ENCODE peak calls at places on chromosomes 5 and 9, in six cellular contexts. M is hepatocyte, B is WERI-Rb-1, W is A549, T is kidney, D is OCI-LY7. P is an unnamed sample.

GRCh38 chr9:117314021-117314420 is 100.8 kb downstream of the ASTN2 start:
- DNase-seq in M (no peak), B (no peak), W (no peak), T (no peak), D (no peak), P (no peak)

GRCh38 chr5:172902497-172903472 is 56.4 kb upstream of the RPL26L1 start:
- DNase-seq in M (peak; percentile 89), B (peak; percentile 74), W (peak; percentile 82), T (peak; percentile 94), D (peak; percentile 19), P (peak; percentile 94)

GRCh38 chr5:32538031-32538547 is 47.3 kb upstream of the SUB1 start:
- DNase-seq in M (no peak), B (no peak), W (no peak), T (no peak), D (peak; percentile 76), P (no peak)

GRCh38 chr9:123324767-123325183 is 31.2 kb upstream of the CRB2 start:
- DNase-seq in M (no peak), B (no peak), W (no peak), T (no peak), D (no peak), P (no peak)

GRCh38 chr9:135524130-135524861 is 3.1 kb downstream of the LCN1 start:
- DNase-seq in M (no peak), B (no peak), W (no peak), T (no peak), D (no peak), P (no peak)

GRCh38 chr5:174563899-174564298 is 160.5 kb upstream of the MSX2 start:
- DNase-seq in M (no peak), B (no peak), W (no peak), T (no peak), D (no peak), P (no peak)

GRCh38 chr9:89278997-89279739 is 31.8 kb upstream of the CKS2 start:
- DNase-seq in M (peak; percentile 77), B (no peak), W (peak; percentile 41), T (no peak), D (peak; percentile 65), P (peak; percentile 21)

GRCh38 chr9:112157961-112158360 is 17.1 kb downstream of the SUSD1 start:
- DNase-seq in M (no peak), B (no peak), W (no peak), T (no peak), D (no peak), P (no peak)

GRCh38 chr5:8864053-8864452 is 681.8 kb downstream of the SEMA5A start:
- DNase-seq in M (no peak), B (peak; percentile 62), W (no peak), T (no peak), D (peak; percentile 47), P (no peak)

GRCh38 chr9:21690561-21690960 is 111.9 kb upstream of the MTAP start:
- DNase-seq in M (no peak), B (no peak), W (no peak), T (no peak), D (no peak), P (no peak)

GRCh38 chr9:4305586-4305985 is 5.7 kb upstream of the GLIS3 start:
- DNase-seq in M (no peak), B (no peak), W (no peak), T (no peak), D (no peak), P (no peak)

GRCh38 chr5:135129307-135129706 is 95.3 kb upstream of the PITX1 start:
- DNase-seq in M (no peak), B (no peak), W (no peak), T (peak; percentile 45), D (peak; percentile 24), P (no peak)

GRCh38 chr9:27548055-27548741 is 18.6 kb upstream of the MOB3B start:
- DNase-seq in M (peak; percentile 69), B (no peak), W (no peak), T (no peak), D (peak; percentile 18), P (no peak)

GRCh38 chr5:9194509-9194908 is 351.4 kb downstream of the SEMA5A start:
- DNase-seq in M (no peak), B (no peak), W (no peak), T (no peak), D (no peak), P (no peak)

GRCh38 chr9:130745829-130746228 is 52.2 kb downstream of the EXOSC2 start:
- DNase-seq in M (no peak), B (no peak), W (no peak), T (no peak), D (no peak), P (no peak)

GRCh38 chr5:172438304-172438652 is 16.0 kb downstream of the SH3PXD2B start:
- DNase-seq in M (no peak), B (no peak), W (no peak), T (peak; percentile 54), D (no peak), P (no peak)

DNA sequence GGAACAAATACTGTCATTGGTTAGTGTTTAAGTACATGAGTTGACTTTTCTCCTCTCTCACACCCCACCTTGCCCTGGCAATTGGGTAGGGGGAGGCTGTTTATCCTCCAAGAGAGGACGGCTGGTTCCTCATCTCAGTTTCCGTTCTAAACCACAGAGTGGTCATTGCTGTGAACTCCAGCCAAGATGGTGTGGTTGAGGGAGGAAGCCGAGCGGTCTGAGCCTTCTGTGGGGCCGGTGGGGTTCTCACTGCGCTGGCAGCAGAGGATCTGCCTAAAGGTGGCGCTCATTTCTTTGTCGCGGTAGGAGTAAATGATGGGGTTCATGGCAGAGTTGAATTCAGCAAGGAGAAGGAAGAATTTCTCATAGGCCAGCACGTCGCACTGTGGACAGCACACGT is 163.0 kb downstream of the LPAR1 start:
- DNase-seq in M (no peak), B (peak; percentile 11), W (no peak), T (no peak), D (no peak), P (no peak)
- TF ChIP-seq CTCF in M (no peak), B (peak; percentile 52), W (no peak), T (no peak), D (peak; percentile 49), P (no peak)

GRCh38 chr5:85484982-85485574 is 1100.4 kb upstream of the EDIL3 start:
- DNase-seq in M (no peak), B (no peak), W (no peak), T (no peak), D (peak; percentile 23), P (no peak)

GRCh38 chr5:85488295-85488694 is 1103.6 kb upstream of the EDIL3 start:
- DNase-seq in M (no peak), B (no peak), W (no peak), T (no peak), D (no peak), P (no peak)
- H3K9me3 ChIP-seq in M (no peaks in the 10 kb centered on the region), B (peaks cover 10% of the 10 kb centered on the region), W (peaks cover 8% of the 10 kb centered on the region), T (peaks cover 3% of the 10 kb centered on the region), D (peaks cover 5% of the 10 kb centered on the region), P (no peaks in the 10 kb centered on the region)

DNA sequence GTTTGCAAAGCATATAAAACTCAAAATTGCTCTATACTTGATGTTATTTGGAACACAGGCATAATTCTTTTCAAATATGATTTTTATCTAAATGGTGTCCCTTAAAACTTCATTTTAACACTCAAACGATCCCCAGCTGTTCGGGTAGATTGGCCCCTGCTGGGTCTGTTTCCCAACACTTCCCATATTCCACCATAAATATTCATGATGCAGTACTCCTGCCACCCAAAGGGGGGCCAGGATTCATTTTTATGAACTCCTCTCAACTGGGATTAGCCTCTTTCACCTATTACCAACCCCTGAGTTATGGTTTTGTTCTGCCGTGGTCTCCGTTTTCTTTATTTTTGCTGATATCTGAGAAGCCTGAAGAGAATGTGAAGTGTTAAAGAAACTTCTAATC is 383.9 kb downstream of the DMRT2 start:
- DNase-seq in M (no peak), B (no peak), W (peak; percentile 10), T (no peak), D (no peak), P (no peak)
- TF ChIP-seq CTCF in M (no peak), B (peak; percentile 10), W (no peak), T (no peak), D (peak; percentile 33), P (no peak)

DNA sequence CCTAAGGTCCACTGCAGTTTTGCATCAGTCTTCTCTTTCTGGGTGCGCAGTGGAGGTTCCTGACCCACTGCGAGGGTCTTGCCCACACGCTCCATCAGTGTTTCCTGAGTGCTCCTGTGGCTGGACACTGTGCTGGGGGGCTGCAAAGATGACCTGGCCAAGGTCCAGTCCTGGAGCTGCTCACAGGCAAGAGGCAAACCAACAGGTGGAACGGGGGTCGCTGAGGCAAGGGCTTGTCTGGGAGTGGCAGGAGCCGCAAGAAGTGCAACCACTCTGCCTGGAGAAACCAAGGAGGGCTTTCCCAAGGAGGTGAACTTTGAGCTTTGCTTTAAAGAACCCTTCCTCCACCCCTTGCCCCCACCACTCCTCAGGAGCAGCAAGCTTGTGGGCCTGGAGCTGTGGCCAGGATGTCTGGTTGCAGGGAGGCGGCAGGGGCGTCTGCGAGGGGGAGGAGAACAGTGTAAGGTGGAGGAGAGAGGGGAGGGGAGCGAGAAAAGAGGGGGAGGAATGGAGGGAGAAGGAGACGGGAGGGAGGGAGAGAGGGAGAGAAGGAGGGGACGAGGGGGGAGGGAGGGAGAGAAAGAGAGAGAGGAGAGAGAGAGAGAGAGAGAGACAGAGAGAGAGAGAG is 444 bp upstream of the CPLX2 start:
- DNase-seq in M (no peak), B (peak; percentile 55), W (peak; percentile 46), T (no peak), D (no peak), P (no peak)
- H3K9me3 ChIP-seq in M (no peaks in the 10 kb centered on the region), B (no peaks in the 10 kb centered on the region), W (no peaks in the 10 kb centered on the region), T (no peaks in the 10 kb centered on the region), D (no peaks in the 10 kb centered on the region), P (peaks cover 6% of the 10 kb centered on the region)

DNA sequence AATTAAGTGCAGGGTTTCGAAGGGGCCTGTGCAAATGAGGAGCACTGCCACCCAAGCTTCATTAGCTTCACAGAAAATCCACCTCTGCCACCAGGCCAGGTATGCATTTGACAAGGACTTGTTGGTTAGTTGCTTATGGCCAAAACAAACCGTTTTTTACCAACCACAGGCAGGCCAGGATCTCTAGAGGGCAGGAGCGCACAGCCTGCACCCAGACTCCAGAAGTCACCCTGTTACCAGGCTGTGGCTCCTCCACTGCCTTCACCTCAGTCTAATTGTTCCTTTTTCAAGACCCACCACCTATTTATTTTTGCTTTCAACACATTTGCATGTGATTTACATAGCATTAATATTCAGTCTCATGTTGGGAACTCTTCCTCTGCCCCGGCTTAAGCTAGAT is 78.3 kb upstream of the HSPA9 start:
- DNase-seq in M (peak; percentile 46), B (peak; percentile 53), W (no peak), T (peak; percentile 7), D (no peak), P (no peak)
- TF ChIP-seq CTCF in M (peak; percentile 41), B (peak; percentile 77), W (peak; percentile 31), T (no peak), D (no peak), P (peak; percentile 36)

GRCh38 chr5:141398608-141399007 is 861 bp downstream of the PCDHGB5 start:
- DNase-seq in M (no peak), B (no peak), W (no peak), T (no peak), D (no peak), P (no peak)
- H3K9me3 ChIP-seq in M (peaks cover 44% of the 10 kb centered on the region), B (peaks cover 4% of the 10 kb centered on the region), W (peaks cover 68% of the 10 kb centered on the region), T (peaks cover 50% of the 10 kb centered on the region), D (no peaks in the 10 kb centered on the region), P (peaks cover 61% of the 10 kb centered on the region)

GRCh38 chr9:106962105-106962504 is 99.1 kb downstream of the ZNF462 start:
- DNase-seq in M (no peak), B (no peak), W (no peak), T (no peak), D (no peak), P (no peak)
- TF ChIP-seq CTCF in M (no peak), B (no peak), W (no peak), T (no peak), D (no peak), P (no peak)